ENCODE peak calls at places on chromosomes 11 and 22, in nine cellular contexts. One of them, this sample, is unnamed.

GRCh38 chr22:40051322-40051721 is 56.6 kb downstream of the FAM83F start:
- DNase-seq in suprapubic skin: no peak
- DNase-seq in astrocyte: no peak
- DNase-seq in lower lobe of right lung: no peak
- DNase-seq in IMR-90: no peak
- DNase-seq in upper lobe of right lung: no peak
- DNase-seq in OCI-LY7: peak
- DNase-seq in GM12865: peak
- DNase-seq in left lung: no peak
- DNase-seq in this sample: no peak

GRCh38 chr11:92894197-92894596 is 75.3 kb upstream of the MTNR1B start:
- DNase-seq in suprapubic skin: no peak
- DNase-seq in left lung: no peak
- DNase-seq in lower lobe of right lung: no peak
- DNase-seq in astrocyte: peak
- DNase-seq in GM12865: no peak
- DNase-seq in IMR-90: no peak
- DNase-seq in OCI-LY7: no peak
- DNase-seq in upper lobe of right lung: no peak
- DNase-seq in this sample: no peak

GRCh38 chr22:43346521-43346929 is 3.4 kb upstream of the SCUBE1 start:
- DNase-seq in astrocyte: no peak
- DNase-seq in left lung: peak
- DNase-seq in IMR-90: no peak
- DNase-seq in OCI-LY7: peak
- DNase-seq in lower lobe of right lung: peak
- DNase-seq in upper lobe of right lung: peak
- DNase-seq in GM12865: peak
- DNase-seq in suprapubic skin: no peak
- DNase-seq in this sample: no peak

GRCh38 chr22:33513388-33514336 is 406.6 kb downstream of the LARGE1 start:
- DNase-seq in GM12865: no peak
- DNase-seq in IMR-90: peak
- DNase-seq in OCI-LY7: no peak
- DNase-seq in upper lobe of right lung: no peak
- DNase-seq in suprapubic skin: no peak
- DNase-seq in lower lobe of right lung: no peak
- DNase-seq in left lung: no peak
- DNase-seq in astrocyte: peak
- DNase-seq in this sample: no peak

GRCh38 chr22:39717099-39717498 is 146.5 kb downstream of the CACNA1I start:
- DNase-seq in astrocyte: no peak
- DNase-seq in IMR-90: no peak
- DNase-seq in GM12865: no peak
- DNase-seq in suprapubic skin: peak
- DNase-seq in lower lobe of right lung: peak
- DNase-seq in OCI-LY7: no peak
- DNase-seq in upper lobe of right lung: peak
- DNase-seq in left lung: no peak
- DNase-seq in this sample: no peak

GRCh38 chr11:115911656-115912055 is 407.4 kb upstream of the CADM1 start:
- DNase-seq in OCI-LY7: no peak
- DNase-seq in upper lobe of right lung: no peak
- DNase-seq in IMR-90: no peak
- DNase-seq in left lung: no peak
- DNase-seq in lower lobe of right lung: no peak
- DNase-seq in astrocyte: no peak
- DNase-seq in suprapubic skin: no peak
- DNase-seq in GM12865: no peak
- DNase-seq in this sample: no peak

GRCh38 chr11:84564180-84564866 is 1062.8 kb downstream of the DLG2 start:
- DNase-seq in upper lobe of right lung: no peak
- DNase-seq in suprapubic skin: no peak
- DNase-seq in OCI-LY7: peak
- DNase-seq in lower lobe of right lung: no peak
- DNase-seq in GM12865: peak
- DNase-seq in left lung: no peak
- DNase-seq in IMR-90: peak
- DNase-seq in astrocyte: peak
- DNase-seq in this sample: no peak

GRCh38 chr22:23698673-23699235 is 7.9 kb downstream of the RGL4 start:
- DNase-seq in suprapubic skin: no peak
- DNase-seq in OCI-LY7: no peak
- DNase-seq in astrocyte: no peak
- DNase-seq in left lung: peak
- DNase-seq in GM12865: no peak
- DNase-seq in IMR-90: peak
- DNase-seq in upper lobe of right lung: no peak
- DNase-seq in lower lobe of right lung: no peak
- DNase-seq in this sample: no peak

GRCh38 chr11:12222099-12222751 is 111.8 kb downstream of the MICAL2 start:
- DNase-seq in GM12865: no peak
- DNase-seq in left lung: no peak
- DNase-seq in IMR-90: no peak
- DNase-seq in astrocyte: peak
- DNase-seq in suprapubic skin: peak
- DNase-seq in upper lobe of right lung: peak
- DNase-seq in OCI-LY7: no peak
- DNase-seq in lower lobe of right lung: peak
- DNase-seq in this sample: no peak

GRCh38 chr22:40953446-40953845 is 2.3 kb downstream of the RBX1 start:
- DNase-seq in lower lobe of right lung: no peak
- DNase-seq in suprapubic skin: no peak
- DNase-seq in IMR-90: no peak
- DNase-seq in OCI-LY7: no peak
- DNase-seq in left lung: no peak
- DNase-seq in upper lobe of right lung: no peak
- DNase-seq in GM12865: no peak
- DNase-seq in astrocyte: peak
- DNase-seq in this sample: no peak

GRCh38 chr22:17346578-17346977 is 22.7 kb upstream of the CECR2 start:
- DNase-seq in upper lobe of right lung: no peak
- DNase-seq in astrocyte: no peak
- DNase-seq in GM12865: no peak
- DNase-seq in lower lobe of right lung: no peak
- DNase-seq in left lung: no peak
- DNase-seq in IMR-90: no peak
- DNase-seq in suprapubic skin: no peak
- DNase-seq in OCI-LY7: no peak
- DNase-seq in this sample: no peak

GRCh38 chr22:40240671-40241070 is 62.9 kb downstream of the TNRC6B start:
- DNase-seq in upper lobe of right lung: no peak
- DNase-seq in suprapubic skin: no peak
- DNase-seq in astrocyte: no peak
- DNase-seq in lower lobe of right lung: no peak
- DNase-seq in left lung: no peak
- DNase-seq in OCI-LY7: no peak
- DNase-seq in IMR-90: no peak
- DNase-seq in GM12865: no peak
- DNase-seq in this sample: no peak

GRCh38 chr11:133927690-133928627 is 28.8 kb downstream of the IGSF9B start:
- DNase-seq in upper lobe of right lung: peak
- DNase-seq in left lung: peak
- DNase-seq in GM12865: peak
- DNase-seq in astrocyte: peak
- DNase-seq in IMR-90: peak
- DNase-seq in lower lobe of right lung: no peak
- DNase-seq in OCI-LY7: peak
- DNase-seq in suprapubic skin: no peak
- DNase-seq in this sample: no peak

GRCh38 chr11:133926466-133927246 is 30.1 kb downstream of the IGSF9B start:
- DNase-seq in lower lobe of right lung: no peak
- DNase-seq in OCI-LY7: no peak
- DNase-seq in suprapubic skin: no peak
- DNase-seq in astrocyte: no peak
- DNase-seq in left lung: peak
- DNase-seq in upper lobe of right lung: no peak
- DNase-seq in IMR-90: no peak
- DNase-seq in GM12865: no peak
- DNase-seq in this sample: no peak

GRCh38 chr11:133930053-133930766 is 26.6 kb downstream of the IGSF9B start:
- DNase-seq in IMR-90: no peak
- DNase-seq in suprapubic skin: no peak
- DNase-seq in upper lobe of right lung: no peak
- DNase-seq in astrocyte: no peak
- DNase-seq in lower lobe of right lung: no peak
- DNase-seq in left lung: peak
- DNase-seq in OCI-LY7: no peak
- DNase-seq in GM12865: no peak
- DNase-seq in this sample: no peak

GRCh38 chr11:133929401-133930052 is 27.2 kb downstream of the IGSF9B start:
- DNase-seq in suprapubic skin: no peak
- DNase-seq in IMR-90: no peak
- DNase-seq in lower lobe of right lung: no peak
- DNase-seq in left lung: peak
- DNase-seq in OCI-LY7: no peak
- DNase-seq in astrocyte: peak
- DNase-seq in upper lobe of right lung: no peak
- DNase-seq in GM12865: no peak
- DNase-seq in this sample: no peak

DNA sequence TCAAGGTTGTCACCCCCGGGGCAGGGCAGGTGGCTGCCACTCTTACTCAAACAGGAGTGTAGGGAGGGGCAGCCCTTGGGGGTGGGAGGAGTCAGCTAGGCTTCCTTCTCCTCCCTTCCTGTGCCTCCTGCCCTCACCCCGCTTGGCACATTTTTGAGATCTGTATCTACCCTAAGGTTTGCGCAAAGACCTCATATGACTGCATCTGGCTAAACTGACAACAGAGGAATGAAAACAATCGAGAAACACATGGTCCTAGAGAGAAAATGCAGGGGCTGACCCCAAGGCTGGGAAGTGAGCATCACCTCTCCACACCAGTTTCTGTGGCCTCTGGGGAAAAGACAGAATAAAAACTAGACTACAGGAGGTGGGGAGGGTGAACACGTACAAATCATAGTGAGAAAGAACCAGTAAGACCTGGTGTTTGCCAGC is 28.1 kb downstream of the IGSF9B start:
- DNase-seq in IMR-90: no peak
- DNase-seq in OCI-LY7: no peak
- DNase-seq in suprapubic skin: no peak
- DNase-seq in GM12865: no peak
- DNase-seq in upper lobe of right lung: no peak
- DNase-seq in left lung: peak
- DNase-seq in lower lobe of right lung: no peak
- DNase-seq in astrocyte: no peak
- DNase-seq in this sample: no peak
- H3K4me3 ChIP-seq in IMR-90: no peak
- H3K4me3 ChIP-seq in OCI-LY7: no peak
- H3K4me3 ChIP-seq in suprapubic skin: peak
- H3K4me3 ChIP-seq in GM12865: no peak
- H3K4me3 ChIP-seq in upper lobe of right lung: no peak
- H3K4me3 ChIP-seq in left lung: no peak
- H3K4me3 ChIP-seq in lower lobe of right lung: no peak
- H3K4me3 ChIP-seq in astrocyte: no peak
- H3K4me3 ChIP-seq in this sample: no peak

GRCh38 chr22:32204211-32204855 is 540 bp downstream of the RFPL2 start:
- DNase-seq in upper lobe of right lung: no peak
- DNase-seq in IMR-90: no peak
- DNase-seq in lower lobe of right lung: no peak
- DNase-seq in astrocyte: no peak
- DNase-seq in left lung: peak
- DNase-seq in GM12865: no peak
- DNase-seq in OCI-LY7: no peak
- DNase-seq in suprapubic skin: no peak
- DNase-seq in this sample: no peak

GRCh38 chr22:32203181-32204105 is 1.4 kb downstream of the RFPL2 start:
- DNase-seq in astrocyte: no peak
- DNase-seq in suprapubic skin: no peak
- DNase-seq in left lung: peak
- DNase-seq in lower lobe of right lung: no peak
- DNase-seq in IMR-90: no peak
- DNase-seq in OCI-LY7: no peak
- DNase-seq in upper lobe of right lung: no peak
- DNase-seq in GM12865: no peak
- DNase-seq in this sample: no peak

GRCh38 chr22:32206774-32207758 is 2.2 kb upstream of the RFPL2 start:
- DNase-seq in lower lobe of right lung: no peak
- DNase-seq in upper lobe of right lung: no peak
- DNase-seq in IMR-90: no peak
- DNase-seq in OCI-LY7: peak
- DNase-seq in suprapubic skin: no peak
- DNase-seq in GM12865: peak
- DNase-seq in left lung: peak
- DNase-seq in astrocyte: no peak
- DNase-seq in this sample: no peak

GRCh38 chr22:32205974-32206773 is 1.3 kb upstream of the RFPL2 start:
- DNase-seq in lower lobe of right lung: no peak
- DNase-seq in astrocyte: no peak
- DNase-seq in suprapubic skin: no peak
- DNase-seq in GM12865: no peak
- DNase-seq in upper lobe of right lung: no peak
- DNase-seq in OCI-LY7: no peak
- DNase-seq in left lung: peak
- DNase-seq in IMR-90: no peak
- DNase-seq in this sample: no peak

GRCh38 chr22:32204856-32205722 is at the start of gene RFPL2:
- DNase-seq in GM12865: no peak
- DNase-seq in left lung: peak
- DNase-seq in astrocyte: peak
- DNase-seq in OCI-LY7: no peak
- DNase-seq in suprapubic skin: no peak
- DNase-seq in IMR-90: peak
- DNase-seq in upper lobe of right lung: peak
- DNase-seq in lower lobe of right lung: peak
- DNase-seq in this sample: no peak
- TF ChIP-seq CTCF in GM12865: no peak
- TF ChIP-seq CTCF in left lung: no peak
- TF ChIP-seq CTCF in astrocyte: no peak
- TF ChIP-seq CTCF in OCI-LY7: no peak
- TF ChIP-seq CTCF in suprapubic skin: no peak
- TF ChIP-seq CTCF in IMR-90: no peak
- TF ChIP-seq CTCF in upper lobe of right lung: no peak
- TF ChIP-seq CTCF in lower lobe of right lung: no peak
- TF ChIP-seq CTCF in this sample: no peak

DNA sequence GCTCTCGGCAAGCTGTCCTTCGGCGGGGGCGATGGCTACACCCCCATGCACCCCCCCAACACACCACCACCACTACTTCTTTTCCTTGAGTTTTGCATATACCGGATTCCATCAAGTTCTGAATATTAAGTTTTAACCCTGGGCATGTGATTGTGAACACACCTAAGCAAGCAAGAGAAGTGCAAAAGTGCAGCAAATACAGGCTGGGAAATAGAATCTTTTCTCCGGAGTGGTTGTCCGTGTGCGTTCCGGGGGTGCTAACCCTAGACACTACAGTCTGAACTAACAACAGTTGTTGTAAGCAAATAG is 568 bp downstream of the PRSS23 start:
- DNase-seq in lower lobe of right lung: no peak
- DNase-seq in OCI-LY7: no peak
- DNase-seq in astrocyte: no peak
- DNase-seq in GM12865: no peak
- DNase-seq in IMR-90: no peak
- DNase-seq in left lung: no peak
- DNase-seq in upper lobe of right lung: no peak
- DNase-seq in suprapubic skin: no peak
- DNase-seq in this sample: no peak
- H3K4me3 ChIP-seq in lower lobe of right lung: peak
- H3K4me3 ChIP-seq in OCI-LY7: no peak
- H3K4me3 ChIP-seq in astrocyte: peak
- H3K4me3 ChIP-seq in GM12865: no peak
- H3K4me3 ChIP-seq in IMR-90: peak
- H3K4me3 ChIP-seq in left lung: peak
- H3K4me3 ChIP-seq in upper lobe of right lung: peak
- H3K4me3 ChIP-seq in suprapubic skin: peak
- H3K4me3 ChIP-seq in this sample: peak

GRCh38 chr11:14399087-14399486 is 40.1 kb upstream of the RRAS2 start:
- DNase-seq in lower lobe of right lung: no peak
- DNase-seq in OCI-LY7: no peak
- DNase-seq in left lung: no peak
- DNase-seq in astrocyte: no peak
- DNase-seq in suprapubic skin: no peak
- DNase-seq in GM12865: no peak
- DNase-seq in upper lobe of right lung: no peak
- DNase-seq in IMR-90: no peak
- DNase-seq in this sample: no peak
- TF ChIP-seq CTCF in lower lobe of right lung: no peak
- TF ChIP-seq CTCF in OCI-LY7: no peak
- TF ChIP-seq CTCF in left lung: no peak
- TF ChIP-seq CTCF in astrocyte: no peak
- TF ChIP-seq CTCF in suprapubic skin: no peak
- TF ChIP-seq CTCF in GM12865: no peak
- TF ChIP-seq CTCF in upper lobe of right lung: no peak
- TF ChIP-seq CTCF in IMR-90: no peak
- TF ChIP-seq CTCF in this sample: no peak